ENCODE peak calls at places on chromosome 10, in nine cellular contexts. One of them, this sample, is unnamed.

GRCh38 chr10:29946953-29947700 is 112.3 kb downstream of the JCAD start:
- DNase-seq in GM12865: no peak
- DNase-seq in NCI-H748 treated with DMSO at 0.1 percent for 48 hours: no peak
- DNase-seq in activated CD4-positive, alpha-beta T cell treated with anti-CD3 and anti-CD28 coated beads, Interleukin-2, amount 50 U/mL, for 1 hour: no peak
- DNase-seq in EH: peak
- DNase-seq in LoVo: no peak
- DNase-seq in HFF-Myc: peak
- DNase-seq in DMS153: no peak
- DNase-seq in NCI-H1092: no peak
- DNase-seq in this sample: peak

GRCh38 chr10:107577226-107577625 is 412.7 kb upstream of the SORCS1 start:
- DNase-seq in GM12865: no peak
- DNase-seq in DMS153: no peak
- DNase-seq in LoVo: no peak
- DNase-seq in NCI-H1092: no peak
- DNase-seq in NCI-H748 treated with DMSO at 0.1 percent for 48 hours: no peak
- DNase-seq in EH: no peak
- DNase-seq in activated CD4-positive, alpha-beta T cell treated with anti-CD3 and anti-CD28 coated beads, Interleukin-2, amount 50 U/mL, for 1 hour: no peak
- DNase-seq in HFF-Myc: no peak
- DNase-seq in this sample: no peak

GRCh38 chr10:95524358-95525032 is 36.7 kb downstream of the SORBS1 start:
- DNase-seq in activated CD4-positive, alpha-beta T cell treated with anti-CD3 and anti-CD28 coated beads, Interleukin-2, amount 50 U/mL, for 1 hour: no peak
- DNase-seq in NCI-H748 treated with DMSO at 0.1 percent for 48 hours: no peak
- DNase-seq in HFF-Myc: no peak
- DNase-seq in LoVo: no peak
- DNase-seq in NCI-H1092: no peak
- DNase-seq in DMS153: no peak
- DNase-seq in GM12865: no peak
- DNase-seq in EH: no peak
- DNase-seq in this sample: no peak

GRCh38 chr10:21648040-21648439 is 114.0 kb downstream of the MLLT10 start:
- DNase-seq in HFF-Myc: no peak
- DNase-seq in LoVo: no peak
- DNase-seq in NCI-H748 treated with DMSO at 0.1 percent for 48 hours: no peak
- DNase-seq in DMS153: no peak
- DNase-seq in NCI-H1092: no peak
- DNase-seq in activated CD4-positive, alpha-beta T cell treated with anti-CD3 and anti-CD28 coated beads, Interleukin-2, amount 50 U/mL, for 1 hour: no peak
- DNase-seq in EH: no peak
- DNase-seq in GM12865: no peak
- DNase-seq in this sample: no peak

GRCh38 chr10:60172363-60172990 is 217.2 kb downstream of the ANK3 start:
- DNase-seq in activated CD4-positive, alpha-beta T cell treated with anti-CD3 and anti-CD28 coated beads, Interleukin-2, amount 50 U/mL, for 1 hour: no peak
- DNase-seq in NCI-H1092: no peak
- DNase-seq in DMS153: peak
- DNase-seq in NCI-H748 treated with DMSO at 0.1 percent for 48 hours: peak
- DNase-seq in HFF-Myc: no peak
- DNase-seq in GM12865: no peak
- DNase-seq in EH: no peak
- DNase-seq in LoVo: no peak
- DNase-seq in this sample: no peak

GRCh38 chr10:49484501-49485230 is 54.3 kb downstream of the ERCC6 start:
- DNase-seq in DMS153: no peak
- DNase-seq in NCI-H1092: no peak
- DNase-seq in LoVo: no peak
- DNase-seq in EH: peak
- DNase-seq in activated CD4-positive, alpha-beta T cell treated with anti-CD3 and anti-CD28 coated beads, Interleukin-2, amount 50 U/mL, for 1 hour: no peak
- DNase-seq in GM12865: no peak
- DNase-seq in HFF-Myc: no peak
- DNase-seq in NCI-H748 treated with DMSO at 0.1 percent for 48 hours: no peak
- DNase-seq in this sample: no peak

GRCh38 chr10:100890696-100891271 is 22.0 kb upstream of the SLF2 start:
- DNase-seq in DMS153: no peak
- DNase-seq in LoVo: no peak
- DNase-seq in EH: peak
- DNase-seq in activated CD4-positive, alpha-beta T cell treated with anti-CD3 and anti-CD28 coated beads, Interleukin-2, amount 50 U/mL, for 1 hour: no peak
- DNase-seq in NCI-H1092: no peak
- DNase-seq in NCI-H748 treated with DMSO at 0.1 percent for 48 hours: no peak
- DNase-seq in HFF-Myc: peak
- DNase-seq in GM12865: no peak
- DNase-seq in this sample: peak

GRCh38 chr10:120221873-120222485 is 235.0 kb upstream of the PLPP4 start:
- DNase-seq in NCI-H1092: no peak
- DNase-seq in HFF-Myc: peak
- DNase-seq in DMS153: no peak
- DNase-seq in EH: peak
- DNase-seq in NCI-H748 treated with DMSO at 0.1 percent for 48 hours: peak
- DNase-seq in activated CD4-positive, alpha-beta T cell treated with anti-CD3 and anti-CD28 coated beads, Interleukin-2, amount 50 U/mL, for 1 hour: no peak
- DNase-seq in GM12865: peak
- DNase-seq in LoVo: peak
- DNase-seq in this sample: peak

GRCh38 chr10:62512732-62513475 is 138.7 kb downstream of the ZNF365 start:
- DNase-seq in NCI-H1092: no peak
- DNase-seq in LoVo: no peak
- DNase-seq in HFF-Myc: no peak
- DNase-seq in NCI-H748 treated with DMSO at 0.1 percent for 48 hours: no peak
- DNase-seq in GM12865: no peak
- DNase-seq in DMS153: no peak
- DNase-seq in activated CD4-positive, alpha-beta T cell treated with anti-CD3 and anti-CD28 coated beads, Interleukin-2, amount 50 U/mL, for 1 hour: no peak
- DNase-seq in EH: peak
- DNase-seq in this sample: no peak

GRCh38 chr10:52864459-52865106 is 92.0 kb upstream of the MBL2 start:
- DNase-seq in EH: peak
- DNase-seq in HFF-Myc: peak
- DNase-seq in activated CD4-positive, alpha-beta T cell treated with anti-CD3 and anti-CD28 coated beads, Interleukin-2, amount 50 U/mL, for 1 hour: no peak
- DNase-seq in DMS153: no peak
- DNase-seq in GM12865: peak
- DNase-seq in NCI-H748 treated with DMSO at 0.1 percent for 48 hours: no peak
- DNase-seq in NCI-H1092: no peak
- DNase-seq in LoVo: no peak
- DNase-seq in this sample: peak

GRCh38 chr10:131855763-131856401 is 44.9 kb upstream of the PPP2R2D start:
- DNase-seq in GM12865: no peak
- DNase-seq in DMS153: no peak
- DNase-seq in activated CD4-positive, alpha-beta T cell treated with anti-CD3 and anti-CD28 coated beads, Interleukin-2, amount 50 U/mL, for 1 hour: no peak
- DNase-seq in HFF-Myc: no peak
- DNase-seq in NCI-H1092: no peak
- DNase-seq in EH: no peak
- DNase-seq in NCI-H748 treated with DMSO at 0.1 percent for 48 hours: no peak
- DNase-seq in LoVo: no peak
- DNase-seq in this sample: no peak

GRCh38 chr10:81031774-81032173 is 494.1 kb downstream of the SH2D4B start:
- DNase-seq in HFF-Myc: no peak
- DNase-seq in activated CD4-positive, alpha-beta T cell treated with anti-CD3 and anti-CD28 coated beads, Interleukin-2, amount 50 U/mL, for 1 hour: no peak
- DNase-seq in NCI-H748 treated with DMSO at 0.1 percent for 48 hours: no peak
- DNase-seq in GM12865: peak
- DNase-seq in LoVo: no peak
- DNase-seq in DMS153: no peak
- DNase-seq in EH: no peak
- DNase-seq in NCI-H1092: no peak
- DNase-seq in this sample: no peak

GRCh38 chr10:72416661-72417060 is 61.9 kb upstream of the DNAJB12 start:
- DNase-seq in HFF-Myc: no peak
- DNase-seq in EH: no peak
- DNase-seq in NCI-H748 treated with DMSO at 0.1 percent for 48 hours: no peak
- DNase-seq in LoVo: no peak
- DNase-seq in GM12865: no peak
- DNase-seq in DMS153: no peak
- DNase-seq in activated CD4-positive, alpha-beta T cell treated with anti-CD3 and anti-CD28 coated beads, Interleukin-2, amount 50 U/mL, for 1 hour: no peak
- DNase-seq in NCI-H1092: no peak
- DNase-seq in this sample: no peak

GRCh38 chr10:112394475-112394875 is 20.6 kb downstream of the ACSL5 start:
- DNase-seq in activated CD4-positive, alpha-beta T cell treated with anti-CD3 and anti-CD28 coated beads, Interleukin-2, amount 50 U/mL, for 1 hour: no peak
- DNase-seq in GM12865: no peak
- DNase-seq in NCI-H748 treated with DMSO at 0.1 percent for 48 hours: no peak
- DNase-seq in HFF-Myc: no peak
- DNase-seq in NCI-H1092: no peak
- DNase-seq in LoVo: peak
- DNase-seq in EH: no peak
- DNase-seq in DMS153: no peak
- DNase-seq in this sample: no peak

GRCh38 chr10:49488056-49488455 is 50.9 kb downstream of the ERCC6 start:
- DNase-seq in HFF-Myc: peak
- DNase-seq in LoVo: no peak
- DNase-seq in NCI-H748 treated with DMSO at 0.1 percent for 48 hours: peak
- DNase-seq in GM12865: no peak
- DNase-seq in NCI-H1092: peak
- DNase-seq in EH: no peak
- DNase-seq in DMS153: peak
- DNase-seq in activated CD4-positive, alpha-beta T cell treated with anti-CD3 and anti-CD28 coated beads, Interleukin-2, amount 50 U/mL, for 1 hour: no peak
- DNase-seq in this sample: no peak

GRCh38 chr10:116995648-116996047 is 9.3 kb downstream of the SHTN1 start:
- DNase-seq in EH: no peak
- DNase-seq in LoVo: no peak
- DNase-seq in NCI-H1092: no peak
- DNase-seq in GM12865: no peak
- DNase-seq in HFF-Myc: no peak
- DNase-seq in NCI-H748 treated with DMSO at 0.1 percent for 48 hours: no peak
- DNase-seq in activated CD4-positive, alpha-beta T cell treated with anti-CD3 and anti-CD28 coated beads, Interleukin-2, amount 50 U/mL, for 1 hour: no peak
- DNase-seq in DMS153: no peak
- DNase-seq in this sample: no peak

GRCh38 chr10:3213174-3213573 is 40.6 kb upstream of the PITRM1 start:
- DNase-seq in EH: no peak
- DNase-seq in GM12865: no peak
- DNase-seq in LoVo: no peak
- DNase-seq in NCI-H1092: no peak
- DNase-seq in NCI-H748 treated with DMSO at 0.1 percent for 48 hours: no peak
- DNase-seq in activated CD4-positive, alpha-beta T cell treated with anti-CD3 and anti-CD28 coated beads, Interleukin-2, amount 50 U/mL, for 1 hour: no peak
- DNase-seq in DMS153: no peak
- DNase-seq in HFF-Myc: no peak
- DNase-seq in this sample: no peak

GRCh38 chr10:66322261-66322660 is 603.6 kb upstream of the LRRTM3 start:
- DNase-seq in EH: no peak
- DNase-seq in HFF-Myc: no peak
- DNase-seq in GM12865: no peak
- DNase-seq in LoVo: no peak
- DNase-seq in NCI-H748 treated with DMSO at 0.1 percent for 48 hours: no peak
- DNase-seq in activated CD4-positive, alpha-beta T cell treated with anti-CD3 and anti-CD28 coated beads, Interleukin-2, amount 50 U/mL, for 1 hour: no peak
- DNase-seq in NCI-H1092: no peak
- DNase-seq in DMS153: no peak
- DNase-seq in this sample: peak

GRCh38 chr10:45160266-45160665 is 155.1 kb downstream of the OR13A1 start:
- DNase-seq in NCI-H748 treated with DMSO at 0.1 percent for 48 hours: no peak
- DNase-seq in DMS153: no peak
- DNase-seq in activated CD4-positive, alpha-beta T cell treated with anti-CD3 and anti-CD28 coated beads, Interleukin-2, amount 50 U/mL, for 1 hour: no peak
- DNase-seq in NCI-H1092: no peak
- DNase-seq in GM12865: no peak
- DNase-seq in HFF-Myc: no peak
- DNase-seq in LoVo: no peak
- DNase-seq in EH: peak
- DNase-seq in this sample: peak

GRCh38 chr10:80136134-80136571 is 3.6 kb downstream of the PLAC9 start:
- DNase-seq in NCI-H748 treated with DMSO at 0.1 percent for 48 hours: no peak
- DNase-seq in LoVo: no peak
- DNase-seq in EH: peak
- DNase-seq in HFF-Myc: peak
- DNase-seq in DMS153: no peak
- DNase-seq in activated CD4-positive, alpha-beta T cell treated with anti-CD3 and anti-CD28 coated beads, Interleukin-2, amount 50 U/mL, for 1 hour: no peak
- DNase-seq in GM12865: no peak
- DNase-seq in NCI-H1092: no peak
- DNase-seq in this sample: peak

GRCh38 chr10:130169136-130169888 is 33.1 kb downstream of the GLRX3 start:
- DNase-seq in NCI-H748 treated with DMSO at 0.1 percent for 48 hours: peak
- DNase-seq in NCI-H1092: no peak
- DNase-seq in HFF-Myc: no peak
- DNase-seq in activated CD4-positive, alpha-beta T cell treated with anti-CD3 and anti-CD28 coated beads, Interleukin-2, amount 50 U/mL, for 1 hour: no peak
- DNase-seq in LoVo: peak
- DNase-seq in GM12865: no peak
- DNase-seq in EH: no peak
- DNase-seq in DMS153: peak
- DNase-seq in this sample: no peak

GRCh38 chr10:26503911-26504310 is 65.8 kb downstream of the APBB1IP start:
- DNase-seq in NCI-H748 treated with DMSO at 0.1 percent for 48 hours: no peak
- DNase-seq in GM12865: peak
- DNase-seq in DMS153: no peak
- DNase-seq in NCI-H1092: no peak
- DNase-seq in LoVo: no peak
- DNase-seq in EH: no peak
- DNase-seq in activated CD4-positive, alpha-beta T cell treated with anti-CD3 and anti-CD28 coated beads, Interleukin-2, amount 50 U/mL, for 1 hour: peak
- DNase-seq in HFF-Myc: no peak
- DNase-seq in this sample: peak

GRCh38 chr10:6385683-6386082 is 183.0 kb downstream of the PFKFB3 start:
- DNase-seq in LoVo: no peak
- DNase-seq in NCI-H1092: no peak
- DNase-seq in GM12865: no peak
- DNase-seq in HFF-Myc: no peak
- DNase-seq in EH: peak
- DNase-seq in activated CD4-positive, alpha-beta T cell treated with anti-CD3 and anti-CD28 coated beads, Interleukin-2, amount 50 U/mL, for 1 hour: no peak
- DNase-seq in DMS153: no peak
- DNase-seq in NCI-H748 treated with DMSO at 0.1 percent for 48 hours: no peak
- DNase-seq in this sample: peak

GRCh38 chr10:118687472-118687871 is 67.3 kb downstream of the CACUL1 start:
- DNase-seq in DMS153: no peak
- DNase-seq in LoVo: no peak
- DNase-seq in NCI-H748 treated with DMSO at 0.1 percent for 48 hours: no peak
- DNase-seq in GM12865: no peak
- DNase-seq in HFF-Myc: no peak
- DNase-seq in activated CD4-positive, alpha-beta T cell treated with anti-CD3 and anti-CD28 coated beads, Interleukin-2, amount 50 U/mL, for 1 hour: no peak
- DNase-seq in EH: no peak
- DNase-seq in NCI-H1092: no peak
- DNase-seq in this sample: no peak

GRCh38 chr10:121721257-121721656 is 123.0 kb upstream of the FGFR2 start:
- DNase-seq in activated CD4-positive, alpha-beta T cell treated with anti-CD3 and anti-CD28 coated beads, Interleukin-2, amount 50 U/mL, for 1 hour: no peak
- DNase-seq in HFF-Myc: no peak
- DNase-seq in GM12865: no peak
- DNase-seq in DMS153: no peak
- DNase-seq in NCI-H1092: no peak
- DNase-seq in NCI-H748 treated with DMSO at 0.1 percent for 48 hours: no peak
- DNase-seq in LoVo: no peak
- DNase-seq in EH: no peak
- DNase-seq in this sample: no peak

This sample was measured in RPMI7951.